ENCODE peak calls at places on chromosome 19, in eight cellular contexts. R, C, E, A, Y, P, J and O are unnamed samples.

GRCh38 chr19:39599116-39599515 is 3.2 kb upstream of the LGALS13 start:
- DNase-seq in J (no peak), E (peak; percentile 24), P (no peak), Y (no peak), A (no peak), R (no peak), C (no peak), O (no peak)

GRCh38 chr19:30897553-30897952 is 451.7 kb downstream of the TSHZ3 start:
- DNase-seq in C (no peak), Y (no peak), R (no peak), A (no peak), J (no peak), P (no peak), E (no peak), O (no peak)

GRCh38 chr19:1445932-1446712 is 3.8 kb upstream of the APC2 start:
- DNase-seq in P (no peak), E (peak; percentile 37), Y (no peak), C (no peak), R (no peak), A (no peak), J (no peak), O (peak; percentile 88)

GRCh38 chr19:32676895-32677359 is 1.3 kb downstream of the RGS9BP start:
- DNase-seq in P (no peak), E (no peak), Y (no peak), J (no peak), C (no peak), A (no peak), R (no peak), O (no peak)

GRCh38 chr19:3098141-3098514 is 4.0 kb downstream of the GNA11 start:
- DNase-seq in R (no peak), C (peak; percentile 57), P (no peak), A (no peak), J (no peak), E (no peak), Y (peak; percentile 68), O (no peak)

GRCh38 chr19:1942934-1943555 is 2.1 kb downstream of the CSNK1G2 start:
- DNase-seq in P (no peak), C (no peak), E (no peak), R (no peak), A (no peak), J (no peak), Y (no peak), O (no peak)

GRCh38 chr19:875265-875879 is 15.9 kb downstream of the CFD start:
- DNase-seq in A (no peak), Y (peak; percentile 61), E (no peak), R (no peak), P (peak; percentile 56), C (no peak), J (no peak), O (no peak)

GRCh38 chr19:16586477-16586871 is 14.3 kb upstream of the SLC35E1 start:
- DNase-seq in P (no peak), R (no peak), Y (no peak), C (no peak), A (no peak), E (no peak), J (no peak), O (no peak)

GRCh38 chr19:3224346-3225325 is at the start of gene CELF5:
- DNase-seq in A (no peak), R (peak; percentile 37), P (peak; percentile 86), E (peak; percentile 30), J (no peak), Y (peak; percentile 73), C (peak; percentile 40), O (peak; percentile 80)

GRCh38 chr19:11382898-11383705 is 1.0 kb downstream of the EPOR start:
- DNase-seq in J (no peak), Y (peak; percentile 85), P (peak; percentile 88), A (peak; percentile 90), C (peak; percentile 66), R (no peak), E (peak; percentile 68), O (peak; percentile 74)

GRCh38 chr19:17114414-17114831 is 38.8 kb downstream of the MYO9B start:
- DNase-seq in J (no peak), R (no peak), C (no peak), P (no peak), E (peak; percentile 44), A (no peak), Y (no peak), O (no peak)

GRCh38 chr19:56269348-56269747 is 3.2 kb upstream of the EDDM13 start:
- DNase-seq in P (no peak), J (no peak), Y (no peak), R (no peak), C (no peak), E (no peak), A (no peak), O (no peak)

GRCh38 chr19:53394974-53395839 is at the start of gene ZNF765:
- DNase-seq in E (peak; percentile 94), J (peak; percentile 79), P (peak; percentile 99), R (peak; percentile 95), A (peak; percentile 99), Y (peak; percentile 97), C (peak; percentile 98), O (peak; percentile 97)
- TF ChIP-seq CTCF in E (peak; percentile 41), J (peak; percentile 56), P (peak; percentile 23), R (peak; percentile 56), A (no peak), Y (peak; percentile 49), C (peak; percentile 36), O (peak; percentile 82)

GRCh38 chr19:49809155-49809986 is 3.7 kb downstream of the FUZ start:
- DNase-seq in Y (peak; percentile 85), P (peak; percentile 86), J (no peak), C (peak; percentile 67), R (peak; percentile 25), E (peak; percentile 36), A (peak; percentile 94), O (peak; percentile 65)
- TF ChIP-seq CTCF in Y (no peak), P (no peak), J (no peak), C (no peak), R (no peak), E (peak; percentile 53), A (no peak), O (no peak)

GRCh38 chr19:35813043-35813890 is 622 bp upstream of the PRODH2 start:
- DNase-seq in A (no peak), E (no peak), C (no peak), J (no peak), P (no peak), R (no peak), Y (no peak), O (no peak)

GRCh38 chr19:35816846-35817245 is 4.2 kb upstream of the PRODH2 start:
- DNase-seq in Y (no peak), A (no peak), J (no peak), C (no peak), P (no peak), E (no peak), R (no peak), O (no peak)

GRCh38 chr19:35816262-35816661 is 3.6 kb upstream of the PRODH2 start:
- DNase-seq in Y (no peak), E (no peak), C (no peak), A (no peak), R (no peak), P (no peak), J (no peak), O (no peak)

GRCh38 chr19:35811317-35812219 is 1.1 kb downstream of the PRODH2 start:
- DNase-seq in E (no peak), A (no peak), R (no peak), J (no peak), P (no peak), C (no peak), Y (no peak), O (no peak)

DNA sequence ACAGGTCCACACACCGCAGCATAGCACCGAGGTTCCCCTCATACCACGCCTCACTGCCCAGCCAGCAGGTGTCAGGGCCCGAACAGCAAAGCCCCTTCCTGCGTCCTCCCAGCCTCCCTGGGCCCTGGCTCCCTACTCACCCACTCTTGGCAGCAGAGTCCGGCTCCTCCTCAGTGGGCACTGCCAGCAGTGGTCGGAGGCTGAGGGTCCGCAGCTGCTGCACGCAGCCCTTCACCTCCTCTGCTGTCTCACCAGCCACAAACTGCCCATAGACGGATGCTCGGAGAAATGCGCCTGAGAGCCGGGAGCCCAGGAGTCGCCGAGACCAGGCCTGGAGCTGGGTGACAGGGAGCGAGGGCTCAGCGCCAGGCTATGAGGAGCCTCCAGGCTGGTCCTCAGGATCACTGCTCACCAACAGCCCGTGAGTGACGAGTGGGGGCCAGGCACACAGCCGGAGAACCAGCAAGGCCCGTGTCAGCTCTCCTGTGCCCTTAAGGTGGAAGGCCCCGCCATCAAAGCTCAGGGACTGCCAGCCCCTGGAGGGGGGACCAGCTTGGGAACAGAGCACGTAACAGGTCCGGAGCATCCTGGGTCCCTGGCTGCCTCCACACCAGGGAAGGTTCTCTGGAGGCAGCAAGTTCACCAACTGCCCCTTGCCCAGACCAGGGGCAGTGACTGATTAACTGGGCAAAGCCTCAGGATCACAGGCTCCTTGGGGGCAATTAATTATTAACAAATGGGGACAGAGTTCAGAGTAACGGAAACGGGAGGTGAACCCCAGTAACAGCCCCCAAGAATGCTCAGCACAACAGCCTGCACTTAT is at the start of gene PRODH2:
- DNase-seq in A (no peak), C (no peak), P (no peak), E (no peak), Y (no peak), J (no peak), R (no peak), O (no peak)
- TF ChIP-seq CTCF in A (no peak), C (no peak), P (no peak), E (no peak), Y (no peak), J (no peak), R (no peak), O (no peak)

GRCh38 chr19:10231624-10232228 is 595 bp upstream of the S1PR2 start:
- DNase-seq in E (no peak), A (no peak), J (no peak), C (no peak), Y (no peak), R (no peak), P (no peak), O (no peak)

GRCh38 chr19:10230904-10231623 is at the start of gene S1PR2:
- DNase-seq in Y (peak; percentile 91), J (no peak), R (peak; percentile 76), P (peak; percentile 84), C (peak; percentile 78), A (peak; percentile 95), E (peak; percentile 59), O (peak; percentile 76)

GRCh38 chr19:10228925-10229324 is 2.2 kb downstream of the S1PR2 start:
- DNase-seq in P (no peak), Y (no peak), C (peak; percentile 51), R (peak; percentile 22), J (no peak), E (peak; percentile 39), A (no peak), O (peak; percentile 34)

GRCh38 chr19:10228393-10228792 is 2.7 kb downstream of the S1PR2 start:
- DNase-seq in E (no peak), Y (no peak), J (no peak), A (no peak), C (no peak), P (no peak), R (no peak), O (no peak)

DNA sequence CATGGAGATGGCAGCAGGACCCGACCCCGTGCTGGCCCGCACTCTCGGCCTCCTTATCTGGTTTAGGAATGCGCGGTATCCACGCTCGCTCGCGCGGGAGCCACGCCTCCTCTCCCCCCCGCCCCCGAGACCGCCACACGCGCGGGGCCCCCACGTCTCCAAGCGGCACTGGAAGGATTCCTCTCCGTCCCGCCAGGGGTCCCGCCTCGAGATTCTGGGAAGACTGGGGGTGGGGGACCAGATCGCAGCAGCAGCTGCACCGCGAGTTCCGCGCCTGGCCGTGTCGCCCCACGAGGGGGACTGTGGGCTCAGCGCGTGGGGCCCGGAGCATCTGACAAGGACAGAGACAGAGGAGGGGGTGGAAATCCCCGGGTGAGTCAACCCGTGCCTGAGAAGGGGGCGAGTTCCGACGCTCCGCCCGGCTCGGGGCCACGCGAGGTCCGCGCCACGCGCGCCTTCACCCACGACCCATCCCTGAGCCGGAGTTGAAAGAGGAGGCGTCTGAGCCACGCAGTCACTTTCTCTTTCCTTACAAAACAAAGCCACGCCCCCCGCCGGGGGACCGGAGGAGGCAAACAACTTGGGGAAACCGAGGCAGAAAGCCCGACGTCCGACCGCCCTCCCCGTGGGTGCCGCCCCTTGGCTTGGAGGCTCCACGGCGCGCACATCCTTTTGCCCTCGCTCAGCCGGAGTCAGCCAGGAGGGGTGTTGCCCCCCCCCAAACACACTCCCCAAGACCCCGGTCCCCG is 802 bp downstream of the S1PR2 start:
- DNase-seq in P (peak; percentile 68), C (peak; percentile 67), A (peak; percentile 92), J (no peak), Y (peak; percentile 82), R (peak; percentile 61), E (no peak), O (peak; percentile 69)
- TF ChIP-seq CTCF in P (no peak), C (no peak), A (no peak), J (peak; percentile 7), Y (no peak), R (no peak), E (no peak), O (no peak)